ENCODE peak calls at places on chromosomes 5 and 9, in seven cellular contexts. M is neuronal stem cell, W is H1, F is H9, R is mesendoderm, K is mesenchymal stem cell, H is trophoblast cell. Z is an unnamed sample.

GRCh38 chr9:17082343-17082742 is 52.5 kb upstream of the CNTLN start:
- DNase-seq in K (peak), F (peak), W (peak), R (peak), H (no peak), M (peak), Z (peak)

GRCh38 chr9:133927041-133927440 is 65.1 kb downstream of the VAV2 start:
- DNase-seq in M (no peak), H (no peak), W (no peak), K (no peak), F (no peak), R (no peak), Z (peak)

GRCh38 chr9:113657765-113658564 is 194.4 kb downstream of the RGS3 start:
- DNase-seq in R (peak), F (peak), M (peak), H (peak), K (peak), W (peak), Z (peak)

GRCh38 chr9:90555351-90556057 is 87.1 kb downstream of the DIRAS2 start:
- DNase-seq in M (no peak), F (no peak), K (no peak), W (no peak), R (no peak), H (no peak), Z (no peak)

GRCh38 chr9:106878943-106879916 is 16.3 kb downstream of the ZNF462 start:
- DNase-seq in R (no peak), H (peak), K (peak), M (peak), W (no peak), F (no peak), Z (peak)

GRCh38 chr5:37554938-37555337 is 175.8 kb downstream of the WDR70 start:
- DNase-seq in R (peak), M (no peak), W (no peak), H (peak), F (no peak), K (no peak), Z (no peak)

GRCh38 chr9:129702563-129702962 is 37.1 kb downstream of the PRRX2 start:
- DNase-seq in F (no peak), H (no peak), M (no peak), W (no peak), K (peak), R (no peak), Z (peak)

GRCh38 chr5:117859161-117859560 is 1129.2 kb downstream of the DTWD2 start:
- DNase-seq in R (no peak), K (no peak), W (no peak), F (no peak), H (no peak), M (no peak), Z (no peak)

GRCh38 chr5:56011835-56012234 is 17.1 kb upstream of the IL6ST start:
- DNase-seq in R (no peak), K (peak), M (no peak), F (no peak), W (no peak), H (peak), Z (peak)

GRCh38 chr5:56375011-56375410 is 141.9 kb upstream of the ANKRD55 start:
- DNase-seq in K (no peak), M (no peak), H (no peak), R (no peak), F (no peak), W (no peak), Z (no peak)

GRCh38 chr5:127963233-127963632 is 120.3 kb upstream of the SLC12A2 start:
- DNase-seq in K (no peak), W (no peak), M (no peak), H (no peak), R (no peak), F (no peak), Z (no peak)

GRCh38 chr5:153504726-153505125 is 14.3 kb downstream of the GRIA1 start:
- DNase-seq in R (no peak), W (no peak), H (no peak), M (no peak), K (no peak), F (no peak), Z (no peak)

GRCh38 chr5:169873642-169874041 is 106.7 kb downstream of the INSYN2B start:
- DNase-seq in M (no peak), F (no peak), W (no peak), H (no peak), R (no peak), K (peak), Z (peak)

GRCh38 chr5:157345067-157345466 is 79.1 kb downstream of the CYFIP2 start:
- DNase-seq in F (no peak), W (no peak), R (no peak), H (no peak), K (no peak), M (no peak), Z (no peak)

DNA sequence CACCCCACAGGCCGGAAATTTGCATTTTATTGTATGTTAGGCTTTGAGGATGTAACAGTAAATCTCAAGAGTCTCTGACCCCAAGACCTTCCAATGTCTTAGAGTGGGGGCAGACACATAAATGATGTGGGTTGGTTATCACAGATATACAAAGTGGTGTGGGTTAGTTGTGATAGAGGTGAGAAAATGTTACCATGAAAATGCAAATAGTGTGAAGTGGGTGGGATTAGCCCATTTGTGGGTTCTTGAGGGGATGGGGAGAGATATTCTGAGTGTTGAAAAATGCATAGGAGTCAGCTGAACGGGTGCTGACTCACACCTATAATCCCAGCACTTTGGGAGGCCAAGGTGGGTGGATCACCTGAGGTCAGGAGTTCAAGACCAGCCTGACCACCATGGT is 7.9 kb upstream of the RNF145 start:
- DNase-seq in K (no peak), H (no peak), R (no peak), F (no peak), M (no peak), W (no peak), Z (no peak)
- H4K8ac ChIP-seq in K (no peak), H (no peak), R (no peak), F (no peak), M (no peak), W (no peak), Z (no peak)

GRCh38 chr9:36935332-36935731 is 98.7 kb downstream of the PAX5 start:
- DNase-seq in F (no peak), R (no peak), W (no peak), K (no peak), H (no peak), M (no peak), Z (no peak)
- H4K8ac ChIP-seq in F (no peak), R (no peak), W (no peak), K (no peak), H (no peak), M (no peak), Z (no peak)

GRCh38 chr5:41447761-41448510 is 62.5 kb downstream of the PLCXD3 start:
- DNase-seq in H (no peak), F (no peak), R (no peak), W (no peak), K (no peak), M (no peak), Z (no peak)
- H4K8ac ChIP-seq in H (no peak), F (no peak), R (no peak), W (no peak), K (no peak), M (no peak), Z (no peak)

DNA sequence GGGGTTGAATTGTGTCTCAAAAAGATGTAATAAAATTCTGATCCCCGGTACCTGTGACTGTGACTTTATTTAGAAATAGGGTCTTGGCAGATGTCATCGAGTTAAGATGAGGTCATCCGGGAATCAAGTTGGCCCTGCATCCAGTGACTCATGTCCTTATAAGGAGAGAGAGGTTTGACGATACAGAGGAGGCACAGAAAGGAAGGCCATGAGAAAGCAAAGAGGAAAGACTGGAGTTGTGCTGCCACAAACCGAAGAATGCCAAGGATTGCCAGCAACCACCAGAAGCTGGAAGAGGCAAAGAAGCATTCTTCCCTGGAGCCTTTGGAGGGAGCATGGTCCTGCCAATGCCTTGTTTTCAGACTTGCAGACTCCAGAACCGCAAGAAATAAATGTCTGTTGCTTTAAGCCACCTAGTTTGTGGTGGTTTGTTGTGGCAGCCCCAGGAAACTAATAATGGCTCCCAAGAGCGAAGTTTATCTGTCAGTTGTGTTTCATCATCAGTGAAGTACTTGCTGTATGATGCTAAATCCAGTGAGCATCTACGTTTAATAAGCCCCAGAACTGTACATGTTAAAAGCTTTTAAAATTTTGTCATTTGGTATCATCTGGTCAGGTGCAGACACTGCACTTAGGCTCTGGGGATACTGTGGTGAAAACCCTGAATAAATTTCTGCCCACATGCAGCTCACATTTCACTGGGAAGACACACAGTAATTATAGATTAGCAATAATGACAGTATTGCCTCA is 114.8 kb downstream of the TLE4 start:
- DNase-seq in W (no peak), M (no peak), F (no peak), K (peak), H (no peak), R (peak), Z (peak)
- H4K8ac ChIP-seq in W (no peak), M (no peak), F (no peak), K (no peak), H (no peak), R (no peak), Z (peak)

GRCh38 chr5:52805614-52806013 is 17.9 kb downstream of the ITGA1 start:
- DNase-seq in R (no peak), F (no peak), W (no peak), H (no peak), K (no peak), M (no peak), Z (no peak)

GRCh38 chr5:52808316-52808901 is 20.7 kb downstream of the ITGA1 start:
- DNase-seq in K (peak), H (no peak), F (no peak), R (no peak), M (no peak), W (no peak), Z (peak)

GRCh38 chr5:52809884-52810283 is 22.2 kb downstream of the ITGA1 start:
- DNase-seq in H (peak), M (no peak), W (no peak), F (no peak), K (peak), R (no peak), Z (peak)

GRCh38 chr5:52807037-52807436 is 19.3 kb downstream of the ITGA1 start:
- DNase-seq in K (no peak), H (no peak), F (no peak), R (no peak), W (no peak), M (no peak), Z (no peak)

GRCh38 chr5:52807723-52808122 is 20.0 kb downstream of the ITGA1 start:
- DNase-seq in R (peak), M (no peak), F (no peak), W (no peak), H (no peak), K (no peak), Z (no peak)
- H4K8ac ChIP-seq in R (no peak), M (no peak), F (no peak), W (no peak), H (no peak), K (no peak), Z (no peak)

DNA sequence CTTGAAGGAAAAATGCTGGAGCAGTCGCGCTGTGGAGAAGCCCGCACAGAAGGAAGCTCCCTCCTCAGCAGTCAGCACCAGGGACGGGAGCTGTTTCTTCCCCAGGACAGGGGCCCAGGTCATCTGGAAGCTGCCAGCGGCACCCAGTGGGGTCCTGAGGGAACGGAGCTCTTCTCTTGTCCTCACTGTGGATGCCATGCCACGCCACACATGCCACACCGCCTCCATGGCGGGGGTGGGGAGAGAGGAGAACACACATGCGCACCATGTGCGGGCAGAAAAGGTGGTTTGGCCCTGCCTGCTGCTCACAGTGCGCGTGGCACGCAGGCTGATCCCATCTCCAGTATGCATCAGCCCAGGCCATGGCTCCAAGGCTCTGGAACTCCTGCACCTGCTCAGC is 41.7 kb upstream of the ZNF354B start:
- DNase-seq in M (no peak), F (no peak), K (no peak), W (no peak), H (no peak), R (no peak), Z (no peak)
- H4K8ac ChIP-seq in M (no peak), F (no peak), K (no peak), W (no peak), H (no peak), R (no peak), Z (no peak)

GRCh38 chr9:4137234-4137633 is 162.6 kb downstream of the GLIS3 start:
- DNase-seq in F (no peak), H (peak), R (peak), W (no peak), K (peak), M (no peak), Z (peak)

GRCh38 chr9:4138781-4139180 is 161.1 kb downstream of the GLIS3 start:
- DNase-seq in M (no peak), W (no peak), H (no peak), F (no peak), R (no peak), K (peak), Z (no peak)

GRCh38 chr9:4139201-4139600 is 160.7 kb downstream of the GLIS3 start:
- DNase-seq in K (peak), H (no peak), W (no peak), R (no peak), M (no peak), F (no peak), Z (no peak)

GRCh38 chr9:4138180-4138579 is 161.7 kb downstream of the GLIS3 start:
- DNase-seq in F (no peak), K (peak), R (no peak), H (no peak), M (no peak), W (no peak), Z (no peak)

DNA sequence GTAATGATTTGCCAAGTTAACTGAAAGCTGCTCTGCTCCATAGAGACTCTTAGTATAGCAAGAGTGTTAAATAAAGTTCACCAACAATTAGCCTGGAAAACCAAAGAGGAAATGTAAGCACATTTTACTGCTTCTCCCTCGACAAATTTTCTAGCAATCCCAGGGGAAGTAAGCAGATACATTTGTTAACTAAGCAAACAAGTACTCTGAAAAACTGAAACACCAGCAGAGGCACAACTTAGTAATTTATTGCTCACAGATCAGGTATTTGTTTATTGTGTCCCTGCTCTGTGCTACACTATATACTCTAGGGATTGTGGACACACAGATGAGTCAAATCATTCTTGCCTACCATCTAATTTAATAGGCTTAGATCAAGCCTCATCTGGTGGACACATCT is 162.1 kb downstream of the GLIS3 start:
- DNase-seq in W (no peak), K (peak), R (no peak), H (peak), M (no peak), F (no peak), Z (peak)
- H4K8ac ChIP-seq in W (no peak), K (no peak), R (no peak), H (no peak), M (no peak), F (no peak), Z (peak)